ENCODE peak calls at places on chromosome 7, in seven cellular contexts. Q is activated CD8-positive, alpha-beta memory T cell treated with anti-CD3 and anti-CD28 coated beads, Interleukin-2, amount 50 U/mL, for 4 hours; Z is effector CD4-positive, alpha-beta T cell; F is islet precursor cell; S is NCI-H1105; I is tibial artery; T is dermis microvascular lymphatic vessel endothelial cell. E is an unnamed sample.

GRCh38 chr7:105642264-105642663 is 61.0 kb upstream of the EFCAB10 start:
- DNase-seq in Q (no peak), Z (no peak), F (peak; percentile 62), S (no peak), I (no peak), T (no peak), E (no peak)

GRCh38 chr7:148058092-148058491 is 532.5 kb upstream of the C7orf33 start:
- DNase-seq in Q (no peak), Z (no peak), F (no peak), S (peak; percentile 91), I (no peak), T (no peak), E (no peak)

GRCh38 chr7:41579961-41580935 is 122.6 kb downstream of the INHBA start:
- DNase-seq in Q (no peak), Z (no peak), F (no peak), S (no peak), I (no peak), T (peak; percentile 10), E (no peak)

GRCh38 chr7:105990726-105991465 is 27.8 kb downstream of the CDHR3 start:
- DNase-seq in Q (no peak), Z (no peak), F (no peak), S (no peak), I (peak; percentile 3), T (no peak), E (no peak)

GRCh38 chr7:119681336-119681735 is 591.6 kb upstream of the KCND2 start:
- DNase-seq in Q (no peak), Z (no peak), F (no peak), S (no peak), I (no peak), T (no peak), E (no peak)

GRCh38 chr7:113698556-113699220 is 220.1 kb downstream of the PPP1R3A start:
- DNase-seq in Q (no peak), Z (no peak), F (no peak), S (peak; percentile 8), I (no peak), T (no peak), E (no peak)

GRCh38 chr7:139960158-139960557 is 102.6 kb downstream of the PARP12 start:
- DNase-seq in Q (no peak), Z (no peak), F (no peak), S (no peak), I (peak; percentile 1), T (no peak), E (no peak)

GRCh38 chr7:129438839-129439640 is 4.8 kb downstream of the STRIP2 start:
- DNase-seq in Q (no peak), Z (no peak), F (no peak), S (no peak), I (no peak), T (no peak), E (no peak)

GRCh38 chr7:67716729-67717128 is 720.1 kb downstream of the TYW1 start:
- DNase-seq in Q (no peak), Z (no peak), F (no peak), S (no peak), I (no peak), T (no peak), E (no peak)